ENCODE peak calls at places on chromosomes 7 and 10, in nine cellular contexts. O is COR-L47; A is nucleus accumbens; C is naive thymus-derived CD8-positive, alpha-beta T cell; X is astrocyte of the cerebellum; V is ovary; S is GM04503; K is HS-27A; T is CMK. I is an unnamed sample.

GRCh38 chr10:63114031-63114814 is 18.9 kb upstream of the NRBF2 start:
- DNase-seq in S (peak; percentile 75), T (no peak), V (peak; percentile 61), X (peak; percentile 55), K (no peak), A (no peak), C (no peak), O (no peak), I (peak; percentile 89)

GRCh38 chr7:158280467-158281154 is 307.0 kb downstream of the PTPRN2 start:
- DNase-seq in A (no peak), O (no peak), V (no peak), S (no peak), C (no peak), K (no peak), X (no peak), T (no peak), I (no peak)

GRCh38 chr7:47653550-47654351 is 71.8 kb upstream of the TNS3 start:
- DNase-seq in V (no peak), X (no peak), K (no peak), A (no peak), S (no peak), O (no peak), C (no peak), T (no peak), I (no peak)

GRCh38 chr7:111438369-111439289 is 123.7 kb downstream of the IMMP2L start:
- DNase-seq in C (no peak), A (no peak), X (peak; percentile 36), K (peak; percentile 31), V (no peak), T (peak; percentile 24), S (peak; percentile 50), O (no peak), I (peak; percentile 24)

GRCh38 chr7:45663965-45664623 is 89.9 kb downstream of the ADCY1 start:
- DNase-seq in K (no peak), V (no peak), S (no peak), A (no peak), C (no peak), O (no peak), T (no peak), X (no peak), I (no peak)

GRCh38 chr10:77405771-77406241 is 231.8 kb downstream of the KCNMA1 start:
- DNase-seq in K (peak; percentile 46), O (peak; percentile 73), C (no peak), A (no peak), S (no peak), V (peak; percentile 70), X (no peak), T (no peak), I (peak; percentile 64)

GRCh38 chr10:100122780-100123179 is 41.1 kb upstream of the CPN1 start:
- DNase-seq in K (no peak), S (no peak), O (no peak), X (no peak), C (no peak), A (no peak), V (no peak), T (no peak), I (no peak)

GRCh38 chr10:122373713-122374112 is 795 bp upstream of the PLEKHA1 start:
- DNase-seq in K (no peak), A (no peak), X (no peak), O (no peak), T (no peak), V (peak; percentile 33), S (peak; percentile 8), C (no peak), I (no peak)

GRCh38 chr7:46713868-46714596 is 793.0 kb upstream of the IGFBP3 start:
- DNase-seq in K (no peak), V (no peak), T (no peak), S (no peak), A (no peak), X (no peak), C (no peak), O (no peak), I (no peak)

GRCh38 chr10:70832852-70833542 is 17.2 kb downstream of the SGPL1 start:
- DNase-seq in A (no peak), S (peak; percentile 89), V (no peak), C (no peak), T (no peak), O (no peak), K (no peak), X (peak; percentile 88), I (peak; percentile 74)

GRCh38 chr10:129918401-129918800 is 45.7 kb downstream of the EBF3 start:
- DNase-seq in X (no peak), V (no peak), S (no peak), C (no peak), T (no peak), A (no peak), O (no peak), K (no peak), I (no peak)

GRCh38 chr10:126017961-126018560 is 121.7 kb downstream of the FANK1 start:
- DNase-seq in T (no peak), K (no peak), A (no peak), C (no peak), V (no peak), X (no peak), O (no peak), S (peak; percentile 11), I (no peak)

GRCh38 chr10:58352956-58353610 is 18.3 kb downstream of the UBE2D1 start:
- DNase-seq in X (no peak), V (no peak), K (no peak), S (no peak), O (no peak), A (no peak), C (no peak), T (no peak), I (no peak)